ENCODE peak calls at places on chromosome 14, in eight cellular contexts. F, R, L, A, X, U, C and I are unnamed samples.
A peak's percentile ranks its signal among the peaks of the same experiment; 100 is the strongest.

GRCh38 chr14:66070542-66071319 is 415.4 kb upstream of the CCDC196 start:
- DNase-seq in F (peak; percentile 62), R (no peak), L (peak; percentile 48), A (no peak), X (no peak), U (peak; percentile 36), C (peak; percentile 35), I (no peak)

GRCh38 chr14:24690492-24690891 is 56.5 kb upstream of the GZMB start:
- DNase-seq in F (no peak), R (no peak), L (no peak), A (no peak), X (no peak), U (no peak), C (no peak), I (no peak)

GRCh38 chr14:33704486-33704885 is 246.4 kb downstream of the EGLN3 start:
- DNase-seq in F (no peak), R (no peak), L (no peak), A (no peak), X (no peak), U (no peak), C (no peak), I (no peak)

GRCh38 chr14:52332269-52332668 is 18.2 kb downstream of the PTGER2 start:
- DNase-seq in F (no peak), R (no peak), L (no peak), A (peak; percentile 62), X (no peak), U (no peak), C (no peak), I (no peak)

GRCh38 chr14:48398675-48399282 is 723.4 kb upstream of the MDGA2 start:
- DNase-seq in F (peak; percentile 60), R (no peak), L (no peak), A (peak; percentile 47), X (no peak), U (no peak), C (peak; percentile 33), I (no peak)

GRCh38 chr14:53956427-53957201 is at the start of gene BMP4:
- DNase-seq in F (peak; percentile 43), R (peak; percentile 88), L (peak; percentile 39), A (peak; percentile 30), X (peak; percentile 90), U (peak; percentile 68), C (peak; percentile 82), I (peak; percentile 90)

GRCh38 chr14:53231166-53231565 is 78.0 kb upstream of the DDHD1 start:
- DNase-seq in F (no peak), R (no peak), L (no peak), A (no peak), X (no peak), U (no peak), C (no peak), I (no peak)

GRCh38 chr14:64878775-64879634 is 702 bp downstream of the SPTB start:
- DNase-seq in F (no peak), R (no peak), L (no peak), A (no peak), X (no peak), U (no peak), C (no peak), I (peak; percentile 63)

GRCh38 chr14:91246051-91246852 is 1.7 kb upstream of the GPR68 start:
- DNase-seq in F (no peak), R (no peak), L (peak; percentile 61), A (no peak), X (no peak), U (no peak), C (no peak), I (no peak)

GRCh38 chr14:73612339-73613045 is at the start of gene ACOT6:
- DNase-seq in F (peak; percentile 82), R (peak; percentile 76), L (peak; percentile 42), A (peak; percentile 64), X (peak; percentile 85), U (peak; percentile 87), C (peak; percentile 19), I (peak; percentile 91)

GRCh38 chr14:49461529-49462401 is 124.4 kb downstream of the RPS29 start:
- DNase-seq in F (peak; percentile 94), R (no peak), L (peak; percentile 75), A (peak; percentile 81), X (no peak), U (no peak), C (peak; percentile 78), I (no peak)

GRCh38 chr14:35689000-35689460 is 120.1 kb downstream of the RALGAPA1 start:
- DNase-seq in F (peak; percentile 72), R (no peak), L (no peak), A (no peak), X (no peak), U (no peak), C (no peak), I (no peak)

GRCh38 chr14:35682802-35683201 is 126.3 kb downstream of the RALGAPA1 start:
- DNase-seq in F (no peak), R (no peak), L (no peak), A (peak; percentile 53), X (no peak), U (no peak), C (no peak), I (no peak)

GRCh38 chr14:35688427-35688826 is 120.7 kb downstream of the RALGAPA1 start:
- DNase-seq in F (peak; percentile 62), R (no peak), L (no peak), A (no peak), X (no peak), U (no peak), C (no peak), I (no peak)

DNA sequence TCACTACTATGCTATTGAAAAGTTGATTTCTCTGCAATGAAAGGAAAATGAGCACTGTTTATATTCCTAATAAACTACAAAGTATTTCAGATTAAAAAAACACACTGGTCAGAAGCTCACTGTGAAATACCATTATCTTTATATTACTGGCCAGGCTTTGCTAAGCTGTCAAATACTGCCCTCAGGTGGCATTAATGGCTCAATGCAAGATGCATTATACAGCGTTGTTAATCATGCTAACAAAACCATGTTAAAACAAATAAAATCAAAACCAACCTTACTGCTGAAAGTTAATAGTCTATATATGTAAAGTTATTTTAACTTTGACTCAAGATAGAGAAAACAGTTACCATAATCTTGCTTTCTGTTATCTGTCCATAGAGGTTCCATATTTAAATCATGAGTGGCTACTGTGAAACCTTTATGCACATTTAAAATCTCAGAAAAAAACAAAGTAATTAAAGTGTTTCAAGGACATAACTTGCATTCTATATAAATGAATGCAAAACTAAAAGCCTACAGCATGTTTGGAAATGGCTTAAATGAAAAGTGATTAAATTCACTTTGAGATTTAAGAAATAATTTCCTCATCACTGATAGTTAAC is 121.7 kb downstream of the RALGAPA1 start:
- DNase-seq in F (peak; percentile 78), R (no peak), L (no peak), A (peak; percentile 68), X (no peak), U (no peak), C (peak; percentile 26), I (no peak)
- H3K9me3 ChIP-seq in F (no peaks in the 10 kb centered on the region), R (no peaks in the 10 kb centered on the region), L (no peaks in the 10 kb centered on the region), A (no peaks in the 10 kb centered on the region), X (no peaks in the 10 kb centered on the region), U (no peaks in the 10 kb centered on the region), C (no peaks in the 10 kb centered on the region), I (no peaks in the 10 kb centered on the region)

GRCh38 chr14:55607386-55607785 is 27.4 kb downstream of the KTN1 start:
- DNase-seq in F (no peak), R (no peak), L (no peak), A (no peak), X (no peak), U (no peak), C (no peak), I (no peak)

GRCh38 chr14:55603401-55603953 is 23.5 kb downstream of the KTN1 start:
- DNase-seq in F (no peak), R (no peak), L (no peak), A (no peak), X (no peak), U (no peak), C (no peak), I (no peak)

GRCh38 chr14:55605793-55606192 is 25.8 kb downstream of the KTN1 start:
- DNase-seq in F (peak; percentile 55), R (no peak), L (no peak), A (no peak), X (no peak), U (no peak), C (no peak), I (no peak)

GRCh38 chr14:55604900-55605418 is 25.0 kb downstream of the KTN1 start:
- DNase-seq in F (no peak), R (no peak), L (no peak), A (no peak), X (no peak), U (no peak), C (no peak), I (no peak)

DNA sequence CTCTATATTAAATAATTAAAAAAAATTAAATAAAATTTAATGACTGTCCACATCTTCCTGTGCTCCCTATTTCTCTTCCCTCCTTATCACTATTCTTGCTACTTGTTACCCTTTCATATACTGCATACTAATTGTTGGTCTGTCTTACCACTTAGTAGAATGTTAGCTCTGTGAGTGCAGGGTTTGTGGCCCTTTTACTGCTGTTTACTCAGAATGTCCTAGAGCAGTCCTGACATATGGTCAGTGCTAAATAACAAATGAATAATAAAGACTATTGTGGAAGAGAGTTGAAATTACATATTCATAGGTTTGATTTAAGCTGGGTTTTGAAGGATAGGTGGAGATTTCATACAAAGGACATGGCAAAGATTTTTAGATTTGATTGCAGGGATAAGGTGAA is 24.5 kb downstream of the KTN1 start:
- DNase-seq in F (no peak), R (no peak), L (no peak), A (no peak), X (no peak), U (no peak), C (no peak), I (no peak)
- H3K27ac ChIP-seq in F (no peak overlapping the region), R (no peak overlapping the region), L (no peak overlapping the region), A (no peak overlapping the region), X (no peak overlapping the region), U (no peak overlapping the region), C (no peak overlapping the region), I (no peak overlapping the region)

GRCh38 chr14:23076785-23077408 is 18.0 kb downstream of the ACIN1 start:
- DNase-seq in F (peak; percentile 71), R (no peak), L (no peak), A (peak; percentile 47), X (no peak), U (no peak), C (no peak), I (no peak)

GRCh38 chr14:23077962-23078361 is 17.0 kb downstream of the ACIN1 start:
- DNase-seq in F (no peak), R (no peak), L (no peak), A (no peak), X (no peak), U (no peak), C (no peak), I (no peak)

GRCh38 chr14:23071244-23071974 is 14.1 kb upstream of the CDH24 start:
- DNase-seq in F (peak; percentile 80), R (peak; percentile 89), L (peak; percentile 72), A (peak; percentile 94), X (peak; percentile 84), U (peak; percentile 85), C (no peak), I (peak; percentile 90)

GRCh38 chr14:23071975-23072539 is 14.7 kb upstream of the CDH24 start:
- DNase-seq in F (peak; percentile 69), R (no peak), L (no peak), A (no peak), X (peak; percentile 28), U (no peak), C (no peak), I (no peak)

GRCh38 chr14:23074906-23075305 is 17.6 kb upstream of the CDH24 start:
- DNase-seq in F (no peak), R (no peak), L (no peak), A (no peak), X (no peak), U (no peak), C (no peak), I (no peak)
- H3K4me1 ChIP-seq in F (peaks cover 22% of the 10 kb centered on the region), R (peaks cover 12% of the 10 kb centered on the region), L (peaks cover 55% of the 10 kb centered on the region), A (peaks cover 17% of the 10 kb centered on the region), X (peaks cover 9% of the 10 kb centered on the region), U (peaks cover 22% of the 10 kb centered on the region), C (peaks cover 59% of the 10 kb centered on the region), I (peaks cover 43% of the 10 kb centered on the region)

GRCh38 chr14:31269599-31270195 is 62.1 kb upstream of the HECTD1 start:
- DNase-seq in F (no peak), R (no peak), L (no peak), A (peak; percentile 57), X (no peak), U (no peak), C (no peak), I (no peak)
- H3K9me3 ChIP-seq in F (peaks cover 5% of the 10 kb centered on the region), R (no peaks in the 10 kb centered on the region), L (no peaks in the 10 kb centered on the region), A (no peaks in the 10 kb centered on the region), X (no peaks in the 10 kb centered on the region), U (no peaks in the 10 kb centered on the region), C (peaks cover 9% of the 10 kb centered on the region), I (no peaks in the 10 kb centered on the region)